ENCODE peak calls at places on chromosomes 7 and 10, in nine cellular contexts. X is astrocyte, H is ovary, K is spleen, A is right atrium auricular region, W is colonic mucosa, Y is tibial artery, O is suprapubic skin, M is heart right ventricle. P is an unnamed sample. For H3K4me1, the result is how much of the 10 kb centered on the place peaks cover.

GRCh38 chr10:94403034-94403822 is 887 bp downstream of the TBC1D12 start:
- DNase-seq in M (peak), Y (peak), K (peak), H (peak), X (peak), O (no peak), A (peak), W (peak), P (peak)

GRCh38 chr10:98088186-98088971 is 46.1 kb upstream of the R3HCC1L start:
- DNase-seq in M (peak), K (no peak), A (no peak), W (no peak), O (no peak), X (no peak), H (no peak), Y (peak), P (no peak)

GRCh38 chr7:141118809-141119586 is 45.1 kb downstream of the TMEM178B start:
- DNase-seq in Y (no peak), H (no peak), X (no peak), A (no peak), M (no peak), K (no peak), O (no peak), W (no peak), P (no peak)

GRCh38 chr10:30751678-30752331 is 122.3 kb upstream of the LYZL2 start:
- DNase-seq in A (peak), M (peak), W (peak), H (peak), O (peak), Y (peak), K (peak), X (peak), P (no peak)

GRCh38 chr7:68511281-68511680 is 1087.0 kb upstream of the AUTS2 start:
- DNase-seq in X (peak), A (no peak), H (no peak), W (no peak), M (no peak), O (no peak), K (no peak), Y (no peak), P (no peak)

GRCh38 chr10:69969961-69970360 is 82.7 kb upstream of the MACROH2A2 start:
- DNase-seq in Y (no peak), H (no peak), X (no peak), A (no peak), K (no peak), O (no peak), W (no peak), M (no peak), P (no peak)

GRCh38 chr7:149355390-149356048 is 93.5 kb downstream of the ZNF783 start:
- DNase-seq in M (no peak), K (no peak), Y (no peak), H (no peak), X (no peak), A (no peak), O (no peak), W (no peak), P (no peak)

GRCh38 chr7:102119925-102120324 is 166.7 kb upstream of the SH2B2 start:
- DNase-seq in X (no peak), O (no peak), K (peak), Y (no peak), W (no peak), H (no peak), M (no peak), A (no peak), P (no peak)

GRCh38 chr10:70462349-70462984 is 16.1 kb upstream of the PALD1 start:
- DNase-seq in Y (peak), K (peak), A (peak), X (no peak), W (no peak), H (peak), M (peak), O (no peak), P (peak)

GRCh38 chr7:15323545-15323944 is 238.3 kb downstream of the AGMO start:
- DNase-seq in X (no peak), M (no peak), Y (no peak), W (no peak), H (no peak), A (no peak), O (no peak), K (no peak), P (no peak)

GRCh38 chr10:102802920-102803534 is 34.2 kb downstream of the CYP17A1 start:
- DNase-seq in O (no peak), K (no peak), M (peak), A (peak), W (no peak), H (peak), Y (peak), X (peak), P (peak)
- H3K4me1 ChIP-seq in O (half or more), K (half or more), M (half or more), A (under half), W (under half), H (under half), Y (half or more), X (under half), P (under half)

DNA sequence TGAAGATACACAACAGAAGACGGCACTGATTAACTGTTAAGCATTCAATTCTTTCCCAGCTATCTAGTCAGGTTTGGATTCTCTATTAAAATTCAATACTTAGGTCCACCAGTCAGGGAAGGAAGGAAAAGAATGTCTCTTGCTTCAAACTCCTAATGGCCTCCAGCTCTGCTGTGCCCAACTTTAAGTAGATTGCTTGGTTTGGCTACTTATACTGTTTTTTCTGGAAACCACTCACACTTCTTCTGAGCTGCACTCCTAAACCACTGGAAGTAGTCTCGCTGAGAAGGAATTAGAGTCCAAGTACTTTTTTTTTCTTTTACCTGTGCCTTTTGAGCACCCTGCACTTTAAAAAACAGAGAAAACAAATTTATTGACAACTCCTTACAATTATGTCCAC is 26.8 kb upstream of the COL1A2 start:
- DNase-seq in X (peak), H (no peak), W (no peak), O (no peak), Y (no peak), M (no peak), K (no peak), A (no peak), P (no peak)
- H3K4me3 ChIP-seq in X (peak), H (no peak), W (no peak), O (peak), Y (peak), M (peak), K (no peak), A (no peak), P (no peak)

GRCh38 chr10:43402176-43402575 is 6.8 kb downstream of the HNRNPF start:
- DNase-seq in X (no peak), Y (no peak), W (no peak), K (no peak), H (no peak), O (no peak), M (no peak), A (no peak), P (no peak)

GRCh38 chr10:43403911-43404674 is 4.9 kb downstream of the HNRNPF start:
- DNase-seq in Y (no peak), K (no peak), H (no peak), X (no peak), A (no peak), M (no peak), O (no peak), W (no peak), P (no peak)

GRCh38 chr10:43404675-43405221 is 4.2 kb downstream of the HNRNPF start:
- DNase-seq in A (no peak), M (no peak), H (no peak), X (no peak), K (no peak), Y (no peak), W (no peak), O (no peak), P (no peak)

GRCh38 chr10:43401627-43402026 is 7.4 kb downstream of the HNRNPF start:
- DNase-seq in K (no peak), W (no peak), X (no peak), A (no peak), H (no peak), Y (no peak), O (no peak), M (no peak), P (no peak)

DNA sequence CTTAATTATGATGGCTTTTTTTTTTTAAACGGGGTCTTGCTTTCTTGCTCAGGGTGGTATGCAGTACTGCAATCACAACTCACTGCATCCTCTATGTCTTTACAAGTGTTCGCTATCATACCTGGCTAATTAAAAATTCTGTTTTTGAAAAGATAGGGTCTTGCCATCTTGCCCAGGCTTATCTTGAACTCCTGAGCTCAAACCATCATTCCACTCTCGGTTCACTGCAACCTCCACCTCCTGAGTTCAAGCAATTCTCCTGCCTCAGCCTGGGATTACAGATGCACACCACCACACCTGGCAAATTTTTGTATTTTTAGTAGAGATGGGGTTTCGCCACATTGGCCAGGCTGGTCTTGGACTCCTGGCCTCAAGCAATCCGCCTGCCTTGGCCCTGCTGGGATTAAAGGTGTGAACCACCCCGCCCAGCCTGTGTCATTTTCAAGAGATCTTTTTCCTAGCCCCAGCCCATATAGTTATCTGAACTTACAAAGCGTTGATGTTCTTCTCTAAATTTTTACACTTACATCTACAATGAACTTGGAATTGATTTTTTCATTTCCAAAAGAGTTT is 6.0 kb downstream of the HNRNPF start:
- DNase-seq in Y (no peak), M (no peak), A (no peak), W (peak), H (no peak), X (no peak), O (no peak), K (no peak), P (no peak)
- H3K4me1 ChIP-seq in Y (half or more), M (half or more), A (under half), W (under half), H (under half), X (under half), O (half or more), K (half or more), P (under half)

GRCh38 chr10:48399551-48399950 is 93.1 kb downstream of the MAPK8 start:
- DNase-seq in K (no peak), Y (no peak), M (no peak), X (no peak), H (no peak), W (no peak), A (no peak), O (no peak), P (no peak)
- H3K4me3 ChIP-seq in K (no peak), Y (no peak), M (no peak), X (no peak), H (no peak), W (no peak), A (no peak), O (no peak), P (no peak)

GRCh38 chr7:90624128-90624980 is 28.2 kb downstream of the CDK14 start:
- DNase-seq in M (no peak), A (no peak), X (no peak), Y (no peak), H (no peak), O (no peak), K (no peak), W (no peak), P (peak)

GRCh38 chr7:90618880-90619279 is 22.8 kb downstream of the CDK14 start:
- DNase-seq in K (no peak), Y (no peak), H (no peak), O (no peak), M (no peak), X (no peak), W (no peak), A (no peak), P (no peak)

GRCh38 chr7:90621892-90622182 is 25.7 kb downstream of the CDK14 start:
- DNase-seq in H (no peak), Y (no peak), X (no peak), K (no peak), W (no peak), A (no peak), M (no peak), O (no peak), P (no peak)

GRCh38 chr7:90622670-90623069 is 26.5 kb downstream of the CDK14 start:
- DNase-seq in H (no peak), W (no peak), X (no peak), A (no peak), M (no peak), O (no peak), Y (no peak), K (no peak), P (no peak)

GRCh38 chr7:90621130-90621891 is 25.2 kb downstream of the CDK14 start:
- DNase-seq in Y (no peak), K (no peak), A (no peak), H (no peak), M (no peak), X (no peak), W (no peak), O (no peak), P (no peak)
- H3K4me1 ChIP-seq in Y (under half), K (under half), A (under half), H (under half), M (under half), X (under half), W (under half), O (under half), P (under half)

GRCh38 chr7:73834626-73835191 is 3.9 kb downstream of the CLDN4 start:
- DNase-seq in H (no peak), W (no peak), M (no peak), A (no peak), X (no peak), K (no peak), O (no peak), Y (no peak), P (no peak)

GRCh38 chr7:73832806-73833205 is 2.0 kb downstream of the CLDN4 start:
- DNase-seq in K (no peak), W (no peak), X (no peak), A (no peak), H (no peak), Y (no peak), M (no peak), O (no peak), P (no peak)

GRCh38 chr7:73831656-73832579 is 1.1 kb downstream of the CLDN4 start:
- DNase-seq in X (no peak), A (no peak), W (peak), K (no peak), Y (no peak), M (no peak), H (no peak), O (peak), P (no peak)

GRCh38 chr7:73830872-73831655 is at the start of gene CLDN4:
- DNase-seq in Y (no peak), W (peak), O (peak), H (no peak), M (no peak), A (no peak), K (no peak), X (no peak), P (no peak)

GRCh38 chr7:73833251-73833919 is 2.6 kb downstream of the CLDN4 start:
- DNase-seq in H (no peak), M (no peak), Y (no peak), O (no peak), X (no peak), K (no peak), A (no peak), W (peak), P (no peak)
- H3K4me3 ChIP-seq in H (no peak), M (no peak), Y (no peak), O (peak), X (no peak), K (no peak), A (no peak), W (peak), P (no peak)